ENCODE peak calls at places on chromosomes 16 and 17, in nine cellular contexts. K is CD4-positive, alpha-beta memory T cell; D is nucleus accumbens; U is stimulated activated naive CD8-positive, alpha-beta T cell treated with anti-CD3 and anti-CD28 coated beads, Interleukin-15, amount 100 ng/mL, for 72 hours; Z is RCC 7860; S is COR-L47; N is body of pancreas; G is NCI-H345; Y is OCI-LY7. I is an unnamed sample.

GRCh38 chr16:86337581-86338402 is 172.5 kb upstream of the FOXF1 start:
- DNase-seq in K (no peak), D (no peak), U (no peak), Z (no peak), S (no peak), N (no peak), G (no peak), Y (no peak), I (no peak)

GRCh38 chr17:2689411-2690164 is 22.0 kb downstream of the CLUH start:
- DNase-seq in K (peak; percentile 40), D (no peak), U (no peak), Z (no peak), S (no peak), N (no peak), G (no peak), Y (no peak), I (no peak)

GRCh38 chr16:26859086-26859485 is 207.6 kb upstream of the C16orf82 start:
- DNase-seq in K (no peak), D (no peak), U (no peak), Z (no peak), S (no peak), N (no peak), G (no peak), Y (no peak), I (no peak)

GRCh38 chr16:4521971-4522623 is 16.5 kb downstream of the CDIP1 start:
- DNase-seq in K (no peak), D (peak; percentile 89), U (no peak), Z (no peak), S (peak; percentile 97), N (peak; percentile 65), G (peak; percentile 98), Y (no peak), I (no peak)

GRCh38 chr17:48378238-48378637 is 51.8 kb downstream of the SKAP1 start:
- DNase-seq in K (no peak), D (no peak), U (no peak), Z (no peak), S (no peak), N (no peak), G (no peak), Y (no peak), I (no peak)

GRCh38 chr17:44233582-44233981 is 14.1 kb upstream of the UBTF start:
- DNase-seq in K (no peak), D (no peak), U (no peak), Z (no peak), S (no peak), N (no peak), G (no peak), Y (no peak), I (no peak)

GRCh38 chr16:66324785-66325184 is 41.7 kb upstream of the CDH5 start:
- DNase-seq in K (no peak), D (peak; percentile 56), U (no peak), Z (no peak), S (peak; percentile 26), N (no peak), G (peak; percentile 44), Y (peak; percentile 21), I (peak; percentile 39)

GRCh38 chr17:3892095-3892998 is 506 bp downstream of the CAMKK1 start:
- DNase-seq in K (peak; percentile 85), D (peak; percentile 66), U (peak; percentile 64), Z (peak; percentile 94), S (no peak), N (peak; percentile 83), G (peak; percentile 31), Y (peak; percentile 27), I (peak; percentile 54)

GRCh38 chr16:28298511-28298878 is 6.2 kb downstream of the SBK1 start:
- DNase-seq in K (no peak), D (no peak), U (no peak), Z (no peak), S (no peak), N (no peak), G (peak; percentile 38), Y (no peak), I (no peak)

GRCh38 chr16:11263737-11264136 is 5.4 kb downstream of the TNP2 start:
- DNase-seq in K (peak; percentile 49), D (no peak), U (peak; percentile 87), Z (no peak), S (no peak), N (no peak), G (no peak), Y (no peak), I (no peak)

GRCh38 chr16:28069921-28070794 is 6.6 kb upstream of the GSG1L start:
- DNase-seq in K (no peak), D (no peak), U (no peak), Z (no peak), S (no peak), N (no peak), G (no peak), Y (no peak), I (no peak)

GRCh38 chr17:28955408-28955807 is 4.1 kb upstream of the PHF12 start:
- DNase-seq in K (no peak), D (no peak), U (no peak), Z (no peak), S (no peak), N (no peak), G (no peak), Y (no peak), I (no peak)

GRCh38 chr16:4377573-4378146 is 6.0 kb downstream of the VASN start:
- DNase-seq in K (no peak), D (peak; percentile 18), U (no peak), Z (no peak), S (no peak), N (peak; percentile 45), G (no peak), Y (no peak), I (no peak)

GRCh38 chr16:27660507-27660906 is 110.6 kb downstream of the KATNIP start:
- DNase-seq in K (no peak), D (no peak), U (no peak), Z (no peak), S (no peak), N (no peak), G (no peak), Y (no peak), I (no peak)

GRCh38 chr16:50802000-50802399 is 60.1 kb downstream of the CYLD start:
- DNase-seq in K (no peak), D (no peak), U (no peak), Z (no peak), S (no peak), N (no peak), G (no peak), Y (no peak), I (no peak)

GRCh38 chr16:83701494-83701893 is 106.3 kb upstream of the HSBP1 start:
- DNase-seq in K (no peak), D (no peak), U (no peak), Z (peak; percentile 9), S (no peak), N (peak; percentile 5), G (no peak), Y (peak; percentile 23), I (peak; percentile 48)

GRCh38 chr16:83923581-83924365 is 24.9 kb downstream of the MLYCD start:
- DNase-seq in K (no peak), D (no peak), U (no peak), Z (no peak), S (no peak), N (no peak), G (no peak), Y (no peak), I (no peak)

GRCh38 chr16:11389083-11389482 is 43.8 kb downstream of the RMI2 start:
- DNase-seq in K (no peak), D (no peak), U (no peak), Z (no peak), S (no peak), N (no peak), G (no peak), Y (no peak), I (no peak)

GRCh38 chr17:28725660-28726395 is at the start of gene TLCD1:
- DNase-seq in K (peak; percentile 51), D (no peak), U (no peak), Z (peak; percentile 84), S (peak; percentile 75), N (peak; percentile 78), G (peak; percentile 80), Y (peak; percentile 52), I (peak; percentile 91)

I was measured in MCF 10A.